ENCODE peak calls at places on chromosomes 2 and 18, in nine cellular contexts. P, E, N, A, S, J, R, I and F are unnamed samples.

GRCh38 chr2:224101820-224102630 is 62.9 kb upstream of the SERPINE2 start:
- DNase-seq in P (no peak), E (no peak), N (no peak), A (no peak), S (no peak), J (no peak), R (no peak), I (no peak), F (no peak)

GRCh38 chr2:99708231-99708630 is 218.4 kb upstream of the REV1 start:
- DNase-seq in P (no peak), E (no peak), N (no peak), A (no peak), S (no peak), J (no peak), R (no peak), I (no peak), F (no peak)

GRCh38 chr2:164871404-164871803 is 29.8 kb upstream of the COBLL1 start:
- DNase-seq in P (no peak), E (no peak), N (no peak), A (no peak), S (no peak), J (no peak), R (no peak), I (no peak), F (no peak)

GRCh38 chr18:32383040-32383819 is 87.5 kb downstream of the GAREM1 start:
- DNase-seq in P (no peak), E (no peak), N (no peak), A (no peak), S (peak), J (no peak), R (no peak), I (no peak), F (no peak)

GRCh38 chr2:201546576-201546975 is 95.0 kb downstream of the STRADB start:
- DNase-seq in P (no peak), E (no peak), N (no peak), A (no peak), S (no peak), J (no peak), R (no peak), I (no peak), F (no peak)

GRCh38 chr2:167191588-167191987 is 303.3 kb downstream of the XIRP2 start:
- DNase-seq in P (no peak), E (no peak), N (no peak), A (no peak), S (no peak), J (no peak), R (no peak), I (no peak), F (no peak)

GRCh38 chr2:8583400-8584173 is 98.3 kb upstream of the ID2 start:
- DNase-seq in P (peak), E (peak), N (peak), A (peak), S (peak), J (peak), R (peak), I (peak), F (peak)

GRCh38 chr2:149826471-149827125 is 239.0 kb upstream of the MMADHC start:
- DNase-seq in P (no peak), E (no peak), N (no peak), A (no peak), S (no peak), J (no peak), R (peak), I (no peak), F (no peak)

GRCh38 chr2:29013046-29013780 is 32.1 kb downstream of the TOGARAM2 start:
- DNase-seq in P (no peak), E (no peak), N (no peak), A (no peak), S (no peak), J (no peak), R (no peak), I (no peak), F (no peak)

GRCh38 chr18:25187582-25188291 is 164.2 kb downstream of the ZNF521 start:
- DNase-seq in P (no peak), E (no peak), N (no peak), A (no peak), S (no peak), J (no peak), R (no peak), I (no peak), F (no peak)

GRCh38 chr2:216653931-216654365 is 20.7 kb downstream of the IGFBP2 start:
- DNase-seq in P (no peak), E (no peak), N (no peak), A (no peak), S (no peak), J (no peak), R (no peak), I (no peak), F (no peak)

GRCh38 chr18:65623686-65624085 is 127.1 kb upstream of the CDH7 start:
- DNase-seq in P (no peak), E (no peak), N (no peak), A (no peak), S (no peak), J (no peak), R (no peak), I (no peak), F (no peak)

GRCh38 chr18:58310517-58310916 is 266.5 kb downstream of the NEDD4L start:
- DNase-seq in P (no peak), E (peak), N (peak), A (peak), S (peak), J (no peak), R (no peak), I (peak), F (no peak)

GRCh38 chr2:174563530-174564282 is 33.9 kb downstream of the WIPF1 start:
- DNase-seq in P (no peak), E (no peak), N (no peak), A (no peak), S (no peak), J (no peak), R (no peak), I (no peak), F (no peak)

GRCh38 chr2:47751856-47752414 is 31.0 kb upstream of the MSH6 start:
- DNase-seq in P (no peak), E (no peak), N (no peak), A (no peak), S (no peak), J (no peak), R (no peak), I (no peak), F (no peak)

GRCh38 chr2:45812039-45812500 is 160.6 kb downstream of the PRKCE start:
- DNase-seq in P (no peak), E (no peak), N (no peak), A (no peak), S (no peak), J (no peak), R (no peak), I (no peak), F (no peak)

GRCh38 chr2:62472321-62472720 is 33.7 kb downstream of the TMEM17 start:
- DNase-seq in P (no peak), E (no peak), N (no peak), A (no peak), S (no peak), J (no peak), R (no peak), I (no peak), F (no peak)

GRCh38 chr2:56082665-56083064 is 101.1 kb upstream of the CCDC85A start:
- DNase-seq in P (no peak), E (no peak), N (no peak), A (no peak), S (no peak), J (no peak), R (no peak), I (no peak), F (no peak)

GRCh38 chr18:9804517-9805104 is 81.2 kb upstream of the TXNDC2 start:
- DNase-seq in P (no peak), E (no peak), N (no peak), A (no peak), S (no peak), J (no peak), R (peak), I (no peak), F (no peak)

GRCh38 chr2:117856415-117857210 is 42.1 kb downstream of the DDX18 start:
- DNase-seq in P (no peak), E (no peak), N (no peak), A (no peak), S (no peak), J (no peak), R (no peak), I (no peak), F (no peak)

GRCh38 chr2:234422242-234422641 is 74.6 kb downstream of the ARL4C start:
- DNase-seq in P (no peak), E (no peak), N (no peak), A (peak), S (peak), J (no peak), R (no peak), I (no peak), F (no peak)

GRCh38 chr2:142865924-142866323 is 11.5 kb upstream of the KYNU start:
- DNase-seq in P (no peak), E (no peak), N (no peak), A (no peak), S (no peak), J (no peak), R (no peak), I (no peak), F (no peak)